ENCODE peak calls at places on chromosomes 7 and 10, in nine cellular contexts. S, A, U, W, Q, C, G, M and V are unnamed samples.
A peak's percentile ranks its signal among the peaks of the same experiment; 100 is the strongest.

GRCh38 chr7:155885162-155886160 is 73.2 kb upstream of the SHH start:
- DNase-seq in S (no peak), A (peak; percentile 75), U (no peak), W (no peak), Q (peak; percentile 58), C (peak; percentile 39), G (no peak), M (no peak), V (no peak)

GRCh38 chr7:155424301-155425010 is 33.5 kb upstream of the EN2 start:
- DNase-seq in S (no peak), A (no peak), U (no peak), W (no peak), Q (no peak), C (no peak), G (no peak), M (no peak), V (no peak)

GRCh38 chr10:29473411-29474100 is 161.2 kb downstream of the SVIL start:
- DNase-seq in S (no peak), A (peak; percentile 29), U (no peak), W (no peak), Q (no peak), C (peak; percentile 41), G (no peak), M (no peak), V (no peak)

GRCh38 chr10:122854648-122855047 is 9.0 kb upstream of the CUZD1 start:
- DNase-seq in S (no peak), A (peak; percentile 53), U (no peak), W (no peak), Q (peak; percentile 82), C (peak; percentile 72), G (no peak), M (no peak), V (no peak)

GRCh38 chr10:96341219-96342182 is 17.3 kb downstream of the OPALIN start:
- DNase-seq in S (peak; percentile 62), A (no peak), U (no peak), W (no peak), Q (no peak), C (no peak), G (no peak), M (no peak), V (no peak)

GRCh38 chr7:106041140-106041717 is 70.9 kb downstream of the SYPL1 start:
- DNase-seq in S (peak; percentile 52), A (peak; percentile 61), U (peak; percentile 36), W (no peak), Q (no peak), C (peak; percentile 40), G (no peak), M (peak; percentile 27), V (peak; percentile 47)

GRCh38 chr10:59582779-59583178 is 126.9 kb downstream of the SLC16A9 start:
- DNase-seq in S (no peak), A (no peak), U (no peak), W (no peak), Q (no peak), C (no peak), G (no peak), M (no peak), V (no peak)

GRCh38 chr10:61896854-61897661 is 4.4 kb upstream of the ARID5B start:
- DNase-seq in S (peak; percentile 95), A (peak; percentile 82), U (peak; percentile 45), W (no peak), Q (no peak), C (peak; percentile 83), G (peak; percentile 65), M (peak; percentile 47), V (peak; percentile 24)

GRCh38 chr10:62651341-62651740 is 153.2 kb upstream of the ADO start:
- DNase-seq in S (no peak), A (no peak), U (no peak), W (no peak), Q (no peak), C (no peak), G (no peak), M (no peak), V (no peak)

GRCh38 chr10:91444211-91444610 is 34.1 kb downstream of the HECTD2 start:
- DNase-seq in S (no peak), A (no peak), U (no peak), W (no peak), Q (no peak), C (no peak), G (no peak), M (no peak), V (no peak)

GRCh38 chr7:81846398-81846797 is 76.6 kb upstream of the HGF start:
- DNase-seq in S (peak; percentile 57), A (peak; percentile 88), U (peak; percentile 99), W (no peak), Q (peak; percentile 56), C (peak; percentile 32), G (no peak), M (no peak), V (no peak)

GRCh38 chr10:98397089-98397600 is 17.8 kb downstream of the PYROXD2 start:
- DNase-seq in S (no peak), A (no peak), U (no peak), W (no peak), Q (no peak), C (no peak), G (no peak), M (no peak), V (no peak)

GRCh38 chr10:131648386-131649020 is 252.3 kb upstream of the PPP2R2D start:
- DNase-seq in S (no peak), A (no peak), U (no peak), W (no peak), Q (no peak), C (no peak), G (no peak), M (no peak), V (no peak)

GRCh38 chr10:107986571-107986970 is 822.1 kb upstream of the SORCS1 start:
- DNase-seq in S (no peak), A (no peak), U (no peak), W (no peak), Q (no peak), C (peak; percentile 1), G (no peak), M (no peak), V (no peak)

GRCh38 chr7:137953692-137954470 is 48.0 kb downstream of the CREB3L2 start:
- DNase-seq in S (peak; percentile 34), A (peak; percentile 89), U (no peak), W (no peak), Q (no peak), C (peak; percentile 35), G (no peak), M (no peak), V (no peak)

GRCh38 chr10:71964669-71965515 is 697 bp downstream of the CHST3 start:
- DNase-seq in S (no peak), A (peak; percentile 81), U (no peak), W (no peak), Q (no peak), C (peak; percentile 80), G (peak; percentile 31), M (no peak), V (no peak)

GRCh38 chr7:33743594-33743993 is 161.7 kb upstream of the BMPER start:
- DNase-seq in S (no peak), A (peak; percentile 98), U (no peak), W (no peak), Q (peak; percentile 94), C (peak; percentile 83), G (no peak), M (no peak), V (no peak)

GRCh38 chr7:28626629-28627262 is 214.4 kb downstream of the CREB5 start:
- DNase-seq in S (peak; percentile 71), A (peak; percentile 72), U (peak; percentile 28), W (no peak), Q (no peak), C (peak; percentile 52), G (peak; percentile 9), M (peak; percentile 6), V (peak; percentile 29)

GRCh38 chr7:151599401-151600227 is 79.9 kb upstream of the RHEB start:
- DNase-seq in S (no peak), A (peak; percentile 96), U (no peak), W (no peak), Q (peak; percentile 82), C (peak; percentile 94), G (no peak), M (peak; percentile 65), V (no peak)

GRCh38 chr10:26540601-26541000 is 102.5 kb downstream of the APBB1IP start:
- DNase-seq in S (peak; percentile 49), A (no peak), U (no peak), W (no peak), Q (no peak), C (no peak), G (no peak), M (no peak), V (no peak)

GRCh38 chr10:84267503-84268126 is 22.8 kb downstream of the RGR start:
- DNase-seq in S (peak; percentile 63), A (peak; percentile 77), U (peak; percentile 5), W (peak; percentile 43), Q (peak; percentile 9), C (peak; percentile 42), G (peak; percentile 52), M (no peak), V (peak; percentile 40)

GRCh38 chr7:3168869-3169268 is 125.2 kb upstream of the CARD11 start:
- DNase-seq in S (no peak), A (peak; percentile 14), U (no peak), W (no peak), Q (no peak), C (no peak), G (no peak), M (no peak), V (no peak)

GRCh38 chr7:22728416-22729029 is 1.5 kb downstream of the IL6 start:
- DNase-seq in S (peak; percentile 37), A (peak; percentile 68), U (peak; percentile 34), W (no peak), Q (no peak), C (peak; percentile 87), G (no peak), M (peak; percentile 31), V (no peak)

GRCh38 chr10:33801705-33802104 is 467.2 kb upstream of the NRP1 start:
- DNase-seq in S (no peak), A (peak; percentile 59), U (no peak), W (no peak), Q (peak; percentile 21), C (no peak), G (no peak), M (no peak), V (no peak)

GRCh38 chr10:75441196-75441595 is 9.8 kb downstream of the LRMDA start:
- DNase-seq in S (no peak), A (no peak), U (no peak), W (no peak), Q (no peak), C (no peak), G (no peak), M (no peak), V (no peak)

GRCh38 chr10:15720635-15721310 is 1.1 kb upstream of the ITGA8 start:
- DNase-seq in S (no peak), A (no peak), U (no peak), W (no peak), Q (no peak), C (no peak), G (no peak), M (no peak), V (no peak)

GRCh38 chr7:140769852-140770251 is 73.3 kb downstream of the NDUFB2 start:
- DNase-seq in S (no peak), A (no peak), U (no peak), W (no peak), Q (no peak), C (no peak), G (no peak), M (no peak), V (no peak)

GRCh38 chr7:131896189-131896855 is 339.9 kb upstream of the PODXL start:
- DNase-seq in S (no peak), A (no peak), U (no peak), W (no peak), Q (no peak), C (no peak), G (no peak), M (no peak), V (no peak)

GRCh38 chr10:68137174-68137573 is 27.9 kb downstream of the MYPN start:
- DNase-seq in S (no peak), A (peak; percentile 41), U (no peak), W (no peak), Q (no peak), C (peak; percentile 42), G (no peak), M (no peak), V (no peak)

GRCh38 chr7:42932861-42933591 is 850 bp downstream of the MRPL32 start:
- DNase-seq in S (no peak), A (peak; percentile 42), U (no peak), W (no peak), Q (no peak), C (peak; percentile 55), G (no peak), M (no peak), V (peak; percentile 3)

GRCh38 chr7:74187915-74188675 is 13.9 kb downstream of the EIF4H start:
- DNase-seq in S (no peak), A (no peak), U (no peak), W (no peak), Q (no peak), C (peak; percentile 71), G (no peak), M (no peak), V (no peak)